ENCODE peak calls at places on chromosomes 6 and 20, in seven cellular contexts. R is endothelial cell of umbilical vein; J is heart left ventricle; Q is fibroblast of lung; G is transverse colon; O is cardiac fibroblast; Z is CD8-positive, alpha-beta T cell. U is an unnamed sample.

GRCh38 chr6:170237999-170238740 is 52.7 kb downstream of the DLL1 start:
- DNase-seq in R (no peak), J (no peak), Q (no peak), G (no peak), O (no peak), Z (no peak), U (no peak)

GRCh38 chr6:146805546-146806325 is 207.0 kb downstream of the ADGB start:
- DNase-seq in R (no peak), J (no peak), Q (peak; percentile 54), G (no peak), O (peak; percentile 33), Z (no peak), U (no peak)

GRCh38 chr20:31861346-31862156 is 8.8 kb downstream of the DUSP15 start:
- DNase-seq in R (peak; percentile 56), J (peak; percentile 73), Q (peak; percentile 47), G (peak; percentile 61), O (peak; percentile 65), Z (peak; percentile 76), U (peak; percentile 96)

GRCh38 chr6:149898966-149899365 is 1.1 kb upstream of the RAET1E start:
- DNase-seq in R (no peak), J (no peak), Q (no peak), G (no peak), O (no peak), Z (no peak), U (no peak)

GRCh38 chr6:13807691-13808090 is 6.7 kb downstream of the MCUR1 start:
- DNase-seq in R (no peak), J (no peak), Q (peak; percentile 72), G (no peak), O (peak; percentile 52), Z (no peak), U (no peak)

GRCh38 chr20:53071833-53072232 is 99.7 kb downstream of the TSHZ2 start:
- DNase-seq in R (no peak), J (no peak), Q (no peak), G (no peak), O (no peak), Z (no peak), U (no peak)

GRCh38 chr6:129309154-129309553 is 400.8 kb downstream of the ARHGAP18 start:
- DNase-seq in R (no peak), J (no peak), Q (no peak), G (no peak), O (no peak), Z (no peak), U (no peak)

GRCh38 chr6:12137480-12137879 is 125.4 kb downstream of the HIVEP1 start:
- DNase-seq in R (peak; percentile 71), J (peak; percentile 48), Q (peak; percentile 77), G (peak; percentile 23), O (peak; percentile 90), Z (no peak), U (no peak)

GRCh38 chr20:10842116-10842515 is 168.3 kb upstream of the JAG1 start:
- DNase-seq in R (no peak), J (no peak), Q (no peak), G (no peak), O (no peak), Z (no peak), U (no peak)

GRCh38 chr6:89650579-89650978 is 12.0 kb upstream of the LYRM2 start:
- DNase-seq in R (no peak), J (no peak), Q (no peak), G (no peak), O (no peak), Z (no peak), U (no peak)

GRCh38 chr6:54188832-54189231 is 77.6 kb downstream of the MLIP start:
- DNase-seq in R (no peak), J (no peak), Q (peak; percentile 21), G (no peak), O (peak; percentile 12), Z (no peak), U (no peak)

GRCh38 chr6:97198181-97198580 is 84.8 kb downstream of the MMS22L start:
- DNase-seq in R (no peak), J (no peak), Q (peak; percentile 85), G (no peak), O (peak; percentile 32), Z (no peak), U (no peak)

GRCh38 chr6:158381214-158381613 is 68.9 kb downstream of the TULP4 start:
- DNase-seq in R (no peak), J (no peak), Q (no peak), G (no peak), O (no peak), Z (no peak), U (no peak)

GRCh38 chr6:157036245-157036681 is 259.1 kb downstream of the ARID1B start:
- DNase-seq in R (no peak), J (no peak), Q (peak; percentile 52), G (no peak), O (peak; percentile 80), Z (no peak), U (no peak)

GRCh38 chr6:141261016-141261671 is 871.6 kb upstream of the GJE1 start:
- DNase-seq in R (no peak), J (peak; percentile 36), Q (no peak), G (no peak), O (no peak), Z (no peak), U (no peak)

GRCh38 chr6:141195251-141195832 is 937.4 kb upstream of the GJE1 start:
- DNase-seq in R (no peak), J (no peak), Q (no peak), G (no peak), O (no peak), Z (no peak), U (no peak)

GRCh38 chr6:34559651-34560365 is 3.7 kb upstream of the SPDEF start:
- DNase-seq in R (no peak), J (no peak), Q (no peak), G (no peak), O (no peak), Z (no peak), U (no peak)

GRCh38 chr6:34562350-34562749 is 6.2 kb upstream of the SPDEF start:
- DNase-seq in R (no peak), J (no peak), Q (no peak), G (no peak), O (no peak), Z (no peak), U (no peak)

GRCh38 chr6:34558172-34558714 is 2.1 kb upstream of the SPDEF start:
- DNase-seq in R (no peak), J (no peak), Q (no peak), G (no peak), O (no peak), Z (no peak), U (no peak)

GRCh38 chr6:34561227-34561530 is 5.0 kb upstream of the SPDEF start:
- DNase-seq in R (no peak), J (no peak), Q (no peak), G (no peak), O (no peak), Z (no peak), U (no peak)

DNA sequence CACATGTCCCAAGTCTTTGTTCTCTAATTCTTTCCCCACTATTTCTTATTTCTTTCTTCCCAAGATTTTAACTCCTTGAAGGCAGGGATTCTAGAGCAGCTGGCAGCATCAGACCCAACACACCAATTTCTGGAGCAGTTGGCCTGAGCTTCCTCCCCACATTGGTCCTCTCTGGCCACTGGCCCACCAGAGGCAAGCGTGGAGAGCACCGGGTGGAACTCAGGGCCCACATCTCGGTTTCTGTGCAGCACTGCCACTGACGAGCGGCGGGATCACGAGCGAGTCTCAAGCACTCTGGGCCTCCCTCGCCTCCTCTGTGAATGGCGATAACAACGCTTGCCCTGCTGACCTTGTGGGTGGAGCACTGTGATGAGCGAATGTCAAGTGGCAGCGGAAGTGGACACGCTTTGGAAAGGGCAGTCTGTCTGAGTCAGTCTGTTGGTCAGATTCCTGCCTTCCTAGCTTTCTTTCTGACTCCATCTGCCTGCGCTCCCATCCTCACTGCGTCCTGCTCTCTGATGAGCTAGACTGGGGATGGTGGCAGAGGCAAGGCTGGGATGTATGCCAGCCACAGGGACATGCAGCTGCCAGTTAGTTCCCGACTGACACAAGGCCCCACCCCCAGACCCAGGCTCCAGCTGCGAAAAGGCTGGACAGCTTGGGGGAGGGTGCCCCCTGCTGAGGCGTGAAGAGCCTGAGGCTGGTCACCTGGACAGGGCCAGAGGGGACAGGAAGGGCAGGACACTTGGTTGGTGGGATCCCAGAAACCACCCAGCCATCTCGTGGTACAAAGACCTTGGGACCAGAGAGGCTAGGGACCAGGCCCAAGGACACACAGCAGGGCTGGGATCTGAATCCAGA is 4.5 kb upstream of the SPDEF start:
- DNase-seq in R (peak; percentile 13), J (no peak), Q (peak; percentile 68), G (no peak), O (peak; percentile 52), Z (no peak), U (no peak)
- TF ChIP-seq CTCF in R (no peak), J (no peak), Q (no peak), G (no peak), O (no peak), Z (no peak), U (no peak)

DNA sequence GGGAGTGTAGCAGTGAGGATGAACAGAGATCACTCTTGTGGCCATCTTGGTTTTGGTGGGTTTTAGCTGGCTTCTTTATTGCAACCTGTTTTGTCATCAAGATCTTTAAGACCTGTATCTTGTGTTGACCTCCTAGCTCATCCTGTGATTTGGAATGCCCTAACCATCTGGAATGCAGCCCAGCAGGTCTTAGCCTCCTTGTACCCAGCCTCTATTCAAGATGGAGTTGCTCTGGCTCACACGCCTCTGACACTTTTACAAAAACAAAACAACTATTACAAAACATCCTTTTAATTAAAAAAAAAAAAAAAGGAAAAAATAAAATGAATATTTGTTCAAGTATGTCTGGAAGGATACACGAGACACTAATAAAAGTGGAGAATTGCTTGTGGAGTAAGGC is 62.4 kb downstream of the PHACTR2 start:
- DNase-seq in R (no peak), J (no peak), Q (no peak), G (no peak), O (no peak), Z (no peak), U (no peak)
- TF ChIP-seq CTCF in R (no peak), J (no peak), Q (no peak), G (no peak), O (no peak), Z (no peak), U (no peak)

DNA sequence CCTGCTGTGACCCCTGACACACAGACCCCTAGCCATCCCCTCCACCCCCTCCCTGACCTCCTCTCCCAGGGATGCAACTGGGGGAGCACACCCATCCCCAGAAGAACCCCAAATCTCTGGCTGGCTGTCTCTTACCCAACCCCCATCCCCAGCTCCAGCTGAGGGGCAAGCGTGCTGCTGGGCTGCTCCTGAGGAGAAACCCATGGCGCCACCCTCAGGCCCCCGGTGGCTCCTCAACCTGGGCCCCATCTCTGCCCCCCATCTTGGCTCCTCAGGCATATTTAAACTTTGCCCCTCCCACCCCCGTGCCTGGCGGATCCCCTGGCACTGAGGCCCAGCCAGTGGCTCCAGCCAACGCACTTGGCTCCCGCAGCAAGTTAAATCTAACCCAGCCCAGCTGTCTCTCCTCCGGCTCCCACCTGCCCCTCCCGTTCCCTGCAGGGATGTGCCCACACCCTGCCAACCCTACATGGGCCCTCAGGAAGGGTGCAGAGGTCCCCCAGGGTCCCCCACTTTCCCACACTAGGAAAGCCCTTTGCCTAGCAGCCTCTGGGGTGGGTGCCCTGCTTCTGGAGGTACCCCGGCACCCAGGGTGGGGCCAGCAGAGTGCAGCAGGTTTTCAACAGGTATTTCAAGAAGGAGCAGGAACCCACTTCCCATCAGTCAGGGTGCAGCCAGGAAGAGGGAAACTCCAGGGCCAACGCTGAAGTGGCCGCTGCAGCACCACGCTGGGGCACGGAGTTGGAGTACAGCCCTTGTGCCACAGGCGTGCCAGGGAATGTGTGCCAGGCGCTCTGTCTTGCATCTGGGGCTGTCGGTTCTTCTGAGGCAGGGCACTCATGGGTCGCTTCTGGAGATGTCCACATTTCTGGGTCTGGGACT is 5.3 kb upstream of the OSBPL2 start:
- DNase-seq in R (no peak), J (peak; percentile 51), Q (no peak), G (no peak), O (no peak), Z (no peak), U (no peak)
- TF ChIP-seq CTCF in R (no peak), J (no peak), Q (no peak), G (no peak), O (no peak), Z (no peak), U (no peak)

GRCh38 chr6:33851959-33852358 is 48.2 kb upstream of the MLN start:
- DNase-seq in R (no peak), J (no peak), Q (no peak), G (peak; percentile 26), O (peak; percentile 35), Z (peak; percentile 31), U (no peak)
- TF ChIP-seq CTCF in R (no peak), J (peak; percentile 46), Q (peak; percentile 38), G (peak; percentile 49), O (peak; percentile 67), Z (no peak), U (peak; percentile 19)

U was measured in GM13976.